ENCODE peak calls at places on chromosomes 16 and 17, in six cellular contexts. C is MM.1S, R is fibroblast of lung, G is mammary epithelial cell, T is K562, P is HepG2. B is an unnamed sample.

GRCh38 chr16:1613240-1613639 is 1.1 kb downstream of the CRAMP1 start:
- DNase-seq in P (no peak), G (peak; percentile 14), C (peak; percentile 42), R (no peak), T (peak; percentile 43), B (no peak)

GRCh38 chr17:77708049-77708448 is 250.5 kb upstream of the TNRC6C start:
- DNase-seq in G (no peak), C (no peak), T (no peak), P (no peak), R (no peak), B (no peak)

GRCh38 chr16:89478576-89479221 is 11.7 kb downstream of the ANKRD11 start:
- DNase-seq in T (no peak), G (peak; percentile 96), R (no peak), C (no peak), P (peak; percentile 84), B (no peak)

GRCh38 chr17:10265100-10265810 is 66.8 kb upstream of the GAS7 start:
- DNase-seq in T (no peak), R (peak; percentile 2), P (no peak), G (no peak), C (no peak), B (no peak)

GRCh38 chr17:34628883-34629282 is 49.5 kb downstream of the TMEM132E start:
- DNase-seq in T (no peak), C (no peak), R (no peak), P (no peak), G (no peak), B (no peak)

GRCh38 chr17:27653572-27653971 is 22.6 kb downstream of the LGALS9 start:
- DNase-seq in G (no peak), R (no peak), C (no peak), T (no peak), P (no peak), B (no peak)

GRCh38 chr17:80694085-80694991 is 149.7 kb downstream of the RPTOR start:
- DNase-seq in T (no peak), P (no peak), G (no peak), R (no peak), C (no peak), B (no peak)

GRCh38 chr16:12293017-12293618 is 316.6 kb downstream of the SNX29 start:
- DNase-seq in G (no peak), P (no peak), R (no peak), C (no peak), T (peak; percentile 79), B (no peak)

GRCh38 chr17:82328141-82328993 is 5.2 kb downstream of the SECTM1 start:
- DNase-seq in R (no peak), G (no peak), P (peak; percentile 87), C (no peak), T (no peak), B (no peak)

GRCh38 chr16:31082368-31083045 is 6.2 kb downstream of the PRSS53 start:
- DNase-seq in P (no peak), G (no peak), R (no peak), T (no peak), C (no peak), B (no peak)

GRCh38 chr16:31460582-31461002 is 1.3 kb downstream of the ARMC5 start:
- DNase-seq in G (peak; percentile 39), C (peak; percentile 56), T (peak; percentile 67), P (peak; percentile 54), R (peak; percentile 73), B (no peak)

GRCh38 chr17:3963214-3964201 is 729 bp downstream of the ATP2A3 start:
- DNase-seq in P (no peak), G (no peak), C (peak; percentile 73), T (peak; percentile 78), R (no peak), B (no peak)

GRCh38 chr16:396605-397004 is 394 bp upstream of the NME4 start:
- DNase-seq in P (peak; percentile 65), G (no peak), T (peak; percentile 90), C (peak; percentile 63), R (peak; percentile 42), B (no peak)

GRCh38 chr17:64718058-64718457 is 56.0 kb upstream of the SMURF2 start:
- DNase-seq in G (peak; percentile 49), T (no peak), P (no peak), C (no peak), R (no peak), B (no peak)

GRCh38 chr17:44384281-44384822 is 5.1 kb downstream of the ITGA2B start:
- DNase-seq in G (no peak), C (no peak), P (no peak), T (no peak), R (no peak), B (no peak)

GRCh38 chr16:608019-608418 is 18.2 kb downstream of the RAB40C start:
- DNase-seq in C (no peak), P (no peak), R (no peak), T (no peak), G (no peak), B (no peak)

GRCh38 chr16:58755989-58756649 is 22.0 kb upstream of the GOT2 start:
- DNase-seq in C (peak; percentile 65), T (peak; percentile 86), G (peak; percentile 58), P (peak; percentile 81), R (peak; percentile 74), B (peak; percentile 15)

GRCh38 chr17:7840441-7840840 is 6.4 kb downstream of the KDM6B start:
- DNase-seq in R (no peak), G (no peak), P (no peak), C (no peak), T (no peak), B (no peak)

GRCh38 chr16:87345721-87346424 is 28.7 kb upstream of the C16orf95 start:
- DNase-seq in C (no peak), P (no peak), G (no peak), T (no peak), R (no peak), B (no peak)

GRCh38 chr17:49528966-49529365 is 33.9 kb downstream of the NGFR start:
- DNase-seq in P (no peak), T (no peak), C (no peak), R (no peak), G (no peak), B (no peak)

GRCh38 chr17:58630883-58631522 is 60.8 kb downstream of the TEX14 start:
- DNase-seq in R (no peak), C (no peak), P (no peak), G (peak; percentile 98), T (peak; percentile 88), B (no peak)

GRCh38 chr17:79619196-79619595 is 8.3 kb upstream of the RBFOX3 start:
- DNase-seq in G (no peak), T (no peak), C (no peak), R (no peak), P (no peak), B (no peak)

GRCh38 chr17:17387017-17387416 is 83.8 kb downstream of the NT5M start:
- DNase-seq in R (no peak), G (peak; percentile 72), P (no peak), T (no peak), C (no peak), B (peak; percentile 80)

GRCh38 chr17:28384281-28385036 is 13.0 kb downstream of the SARM1 start:
- DNase-seq in P (no peak), R (no peak), G (no peak), T (peak; percentile 35), C (peak; percentile 35), B (no peak)

GRCh38 chr16:57663917-57664661 is 4.0 kb upstream of the ADGRG3 start:
- DNase-seq in G (no peak), R (no peak), T (no peak), P (peak; percentile 38), C (no peak), B (no peak)

GRCh38 chr17:55190748-55191147 is 74.0 kb upstream of the HLF start:
- DNase-seq in T (no peak), P (no peak), R (no peak), C (no peak), G (no peak), B (no peak)

GRCh38 chr17:17790673-17791464 is 45.9 kb downstream of the SREBF1 start:
- DNase-seq in R (no peak), P (no peak), G (no peak), C (no peak), T (no peak), B (no peak)

GRCh38 chr17:41176744-41177387 is 1.2 kb downstream of the KRTAP4-2 start:
- DNase-seq in T (no peak), R (no peak), C (peak; percentile 41), P (no peak), G (no peak), B (no peak)

GRCh38 chr17:35531170-35531569 is 6.3 kb downstream of the SLFN12L start:
- DNase-seq in T (no peak), C (no peak), P (no peak), R (no peak), G (no peak), B (no peak)

GRCh38 chr16:54285414-54286066 is 1.0 kb downstream of the IRX3 start:
- DNase-seq in G (peak; percentile 71), P (peak; percentile 38), T (no peak), R (no peak), C (no peak), B (no peak)
- TF ChIP-seq EZH2 in G (no peak), P (no peak), T (no peak), R (peak; percentile 59), C (no peak), B (no peak)

GRCh38 chr16:75073551-75074414 is 42.8 kb downstream of the LDHD start:
- DNase-seq in R (no peak), C (no peak), G (no peak), T (peak; percentile 40), P (no peak), B (no peak)

GRCh38 chr16:75072239-75072947 is 44.2 kb downstream of the LDHD start:
- DNase-seq in P (no peak), G (no peak), T (no peak), R (no peak), C (no peak), B (no peak)

GRCh38 chr16:75075688-75076268 is 40.8 kb downstream of the LDHD start:
- DNase-seq in G (no peak), C (no peak), T (no peak), R (no peak), P (no peak), B (no peak)

GRCh38 chr16:75074920-75075687 is 41.5 kb downstream of the LDHD start:
- DNase-seq in C (peak; percentile 81), R (no peak), G (no peak), T (peak; percentile 82), P (no peak), B (no peak)

DNA sequence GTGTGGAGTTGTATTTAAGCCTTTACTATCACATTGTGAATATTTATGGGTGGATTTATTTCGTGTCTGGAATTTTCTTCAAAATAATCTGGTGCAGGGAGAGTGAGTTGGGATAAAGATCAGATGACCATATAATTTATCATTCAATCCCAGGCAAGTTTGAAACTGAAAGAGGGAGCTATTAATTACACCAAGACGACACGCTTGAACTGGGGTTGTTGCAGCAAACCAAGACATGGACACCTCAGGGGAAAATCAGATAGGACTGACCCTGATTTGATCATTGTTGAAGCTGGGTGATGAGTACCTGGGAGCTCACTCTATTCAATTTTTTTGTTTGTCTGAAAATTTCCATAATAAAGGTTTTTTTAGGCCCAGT is 42.2 kb downstream of the LDHD start:
- DNase-seq in C (no peak), G (no peak), R (no peak), P (no peak), T (no peak), B (no peak)
- H3K79me2 ChIP-seq in C (no peaks in the 10 kb centered on the region), G (peaks cover 75% of the 10 kb centered on the region), R (peaks cover 10% of the 10 kb centered on the region), P (peaks cover 90% of the 10 kb centered on the region), T (peaks cover 93% of the 10 kb centered on the region), B (peaks cover 44% of the 10 kb centered on the region)

GRCh38 chr17:68812876-68813584 is 142.2 kb downstream of the ABCA8 start:
- DNase-seq in C (no peak), R (no peak), G (no peak), P (no peak), T (no peak), B (no peak)
- H3K9ac ChIP-seq in C (no peak overlapping the region), R (no peak overlapping the region), G (no peak overlapping the region), P (no peak overlapping the region), T (no peak overlapping the region), B (no peak overlapping the region)

GRCh38 chr16:54107803-54108202 is 178.8 kb downstream of the IRX3 start:
- DNase-seq in R (no peak), P (no peak), G (no peak), C (no peak), T (no peak), B (no peak)
- TF ChIP-seq EZH2 in R (no peak), P (no peak), G (no peak), C (no peak), T (no peak), B (no peak)

B was measured in keratinocyte.